ENCODE peak calls at places on chromosomes 12 and 14, in five cellular contexts. U is AG09319; R is bronchial epithelial cell; Y is CD8-positive, alpha-beta T cell; H is cardiac fibroblast. E is an unnamed sample.

GRCh38 chr12:69254046-69254445 is 14.7 kb downstream of the CPSF6 start:
- DNase-seq in U (no peak), R (peak), Y (no peak), H (peak), E (no peak)

GRCh38 chr12:107492393-107493134 is 193.0 kb upstream of the PWP1 start:
- DNase-seq in U (no peak), R (no peak), Y (no peak), H (no peak), E (no peak)

GRCh38 chr14:56814468-56815074 is 4.3 kb upstream of the OTX2 start:
- DNase-seq in U (no peak), R (no peak), Y (no peak), H (no peak), E (no peak)

GRCh38 chr14:75831971-75832370 is 149.8 kb downstream of the TGFB3 start:
- DNase-seq in U (no peak), R (peak), Y (no peak), H (peak), E (no peak)

GRCh38 chr12:64147011-64147671 is 75.0 kb downstream of the KICS2 start:
- DNase-seq in U (no peak), R (no peak), Y (no peak), H (no peak), E (no peak)

GRCh38 chr12:52151859-52152783 is 39.7 kb downstream of the KRT80 start:
- DNase-seq in U (peak), R (peak), Y (peak), H (peak), E (peak)

GRCh38 chr14:61832783-61833182 is 70.6 kb downstream of the SNAPC1 start:
- DNase-seq in U (no peak), R (peak), Y (no peak), H (no peak), E (no peak)

GRCh38 chr14:79016828-79017505 is 846.8 kb downstream of the NRXN3 start:
- DNase-seq in U (peak), R (peak), Y (no peak), H (peak), E (no peak)

GRCh38 chr14:68664225-68664681 is 128.6 kb downstream of the ZFP36L1 start:
- DNase-seq in U (no peak), R (no peak), Y (no peak), H (no peak), E (no peak)

GRCh38 chr12:13371797-13372196 is 175.3 kb downstream of the EMP1 start:
- DNase-seq in U (no peak), R (no peak), Y (no peak), H (no peak), E (no peak)

GRCh38 chr14:96176275-96176674 is 28.4 kb upstream of the BDKRB2 start:
- DNase-seq in U (peak), R (no peak), Y (no peak), H (peak), E (no peak)

GRCh38 chr14:26993541-26993940 is 395.7 kb upstream of the NOVA1 start:
- DNase-seq in U (no peak), R (peak), Y (no peak), H (no peak), E (no peak)

GRCh38 chr14:68955164-68955921 is 23.8 kb downstream of the ACTN1 start:
- DNase-seq in U (no peak), R (no peak), Y (no peak), H (no peak), E (no peak)

GRCh38 chr14:37588956-37589737 is 5.9 kb downstream of the FOXA1 start:
- DNase-seq in U (no peak), R (peak), Y (no peak), H (no peak), E (no peak)

GRCh38 chr14:65054471-65055085 is 47.7 kb downstream of the MAX start:
- DNase-seq in U (no peak), R (no peak), Y (no peak), H (no peak), E (no peak)

GRCh38 chr12:21546721-21547120 is 20.6 kb downstream of the SPX start:
- DNase-seq in U (no peak), R (no peak), Y (no peak), H (peak), E (no peak)

GRCh38 chr14:78835052-78835451 is 664.9 kb downstream of the NRXN3 start:
- DNase-seq in U (no peak), R (no peak), Y (no peak), H (no peak), E (no peak)

GRCh38 chr14:73833024-73833423 is 18.6 kb upstream of the PTGR2 start:
- DNase-seq in U (peak), R (no peak), Y (no peak), H (no peak), E (no peak)

GRCh38 chr14:68727315-68728078 is 65.4 kb downstream of the ZFP36L1 start:
- DNase-seq in U (no peak), R (peak), Y (no peak), H (no peak), E (no peak)

GRCh38 chr14:39668449-39668848 is 236.2 kb upstream of the FBXO33 start:
- DNase-seq in U (no peak), R (peak), Y (no peak), H (no peak), E (no peak)

GRCh38 chr12:118271770-118272417 is 100.8 kb downstream of the TAOK3 start:
- DNase-seq in U (no peak), R (peak), Y (no peak), H (no peak), E (no peak)

GRCh38 chr12:46874642-46875041 is 48.8 kb upstream of the SLC38A4 start:
- DNase-seq in U (no peak), R (no peak), Y (no peak), H (peak), E (no peak)

GRCh38 chr12:114501474-114501807 is 95.5 kb upstream of the TBX5 start:
- DNase-seq in U (no peak), R (no peak), Y (no peak), H (no peak), E (no peak)

GRCh38 chr14:91059576-91060471 is 617 bp downstream of the RPS6KA5 start:
- DNase-seq in U (no peak), R (peak), Y (peak), H (no peak), E (no peak)

GRCh38 chr12:34406228-34406995 is 384.1 kb downstream of the ALG10 start:
- DNase-seq in U (no peak), R (no peak), Y (no peak), H (no peak), E (peak)

GRCh38 chr14:98350213-98350612 is 921.8 kb downstream of the BCL11B start:
- DNase-seq in U (no peak), R (peak), Y (no peak), H (no peak), E (no peak)

GRCh38 chr12:53050426-53051057 is 677 bp downstream of the TNS2 start:
- DNase-seq in U (no peak), R (no peak), Y (no peak), H (no peak), E (peak)

GRCh38 chr14:77838756-77839565 is 39.1 kb downstream of the ADCK1 start:
- DNase-seq in U (no peak), R (no peak), Y (no peak), H (no peak), E (no peak)

GRCh38 chr14:102998393-102998792 is 59.0 kb downstream of the CDC42BPB start:
- DNase-seq in U (no peak), R (no peak), Y (no peak), H (peak), E (no peak)

GRCh38 chr12:124419292-124420040 is 124.6 kb downstream of the RFLNA start:
- DNase-seq in U (no peak), R (no peak), Y (no peak), H (no peak), E (no peak)

GRCh38 chr14:39184628-39185255 is 9.7 kb downstream of the PNN start:
- DNase-seq in U (no peak), R (no peak), Y (no peak), H (no peak), E (no peak)

GRCh38 chr14:57493467-57494181 is at the start of gene CCDC198:
- DNase-seq in U (no peak), R (no peak), Y (no peak), H (no peak), E (no peak)

GRCh38 chr14:101191882-101192660 is 288.5 kb upstream of the RTL1 start:
- DNase-seq in U (no peak), R (no peak), Y (no peak), H (no peak), E (no peak)

GRCh38 chr12:12425616-12426015 is 68.7 kb downstream of the BORCS5 start:
- DNase-seq in U (no peak), R (peak), Y (no peak), H (peak), E (no peak)

GRCh38 chr14:71203306-71203705 is 296.0 kb downstream of the PCNX1 start:
- DNase-seq in U (no peak), R (no peak), Y (no peak), H (no peak), E (no peak)

GRCh38 chr14:81594012-81594411 is 60.4 kb upstream of the SEL1L start:
- DNase-seq in U (no peak), R (peak), Y (no peak), H (no peak), E (peak)

GRCh38 chr12:112314981-112315380 is 67.2 kb downstream of the HECTD4 start:
- DNase-seq in U (no peak), R (no peak), Y (no peak), H (no peak), E (no peak)

GRCh38 chr12:108911915-108912314 is 32.0 kb downstream of the DAO start:
- DNase-seq in U (no peak), R (peak), Y (no peak), H (no peak), E (no peak)

GRCh38 chr14:103391048-103391447 is 5.8 kb downstream of the MARK3 start:
- DNase-seq in U (peak), R (peak), Y (peak), H (peak), E (peak)

GRCh38 chr14:51073751-51074150 is 21.2 kb downstream of the TRIM9 start:
- DNase-seq in U (no peak), R (no peak), Y (no peak), H (no peak), E (no peak)

GRCh38 chr14:51071851-51072250 is 23.1 kb downstream of the TRIM9 start:
- DNase-seq in U (no peak), R (no peak), Y (no peak), H (no peak), E (no peak)

GRCh38 chr14:51070732-51071131 is 24.2 kb downstream of the TRIM9 start:
- DNase-seq in U (no peak), R (no peak), Y (no peak), H (no peak), E (no peak)

GRCh38 chr14:51074986-51075385 is 19.9 kb downstream of the TRIM9 start:
- DNase-seq in U (no peak), R (no peak), Y (no peak), H (no peak), E (no peak)

GRCh38 chr14:51072976-51073375 is 21.9 kb downstream of the TRIM9 start:
- DNase-seq in U (no peak), R (no peak), Y (no peak), H (no peak), E (no peak)
- TF ChIP-seq CTCF in U (no peak), R (no peak), Y (no peak), H (no peak), E (no peak)

GRCh38 chr14:32932302-32932920 is 6.3 kb upstream of the NPAS3 start:
- DNase-seq in U (no peak), R (no peak), Y (no peak), H (no peak), E (no peak)

GRCh38 chr14:32932921-32933622 is 5.6 kb upstream of the NPAS3 start:
- DNase-seq in U (no peak), R (no peak), Y (no peak), H (no peak), E (no peak)

GRCh38 chr14:32934891-32935633 is 3.6 kb upstream of the NPAS3 start:
- DNase-seq in U (no peak), R (no peak), Y (no peak), H (peak), E (no peak)

GRCh38 chr14:32933943-32934890 is 4.5 kb upstream of the NPAS3 start:
- DNase-seq in U (no peak), R (no peak), Y (no peak), H (peak), E (no peak)

GRCh38 chr14:32933623-32933942 is 5.1 kb upstream of the NPAS3 start:
- DNase-seq in U (no peak), R (no peak), Y (no peak), H (peak), E (no peak)
- TF ChIP-seq CTCF in U (no peak), R (peak), Y (no peak), H (peak), E (no peak)

DNA sequence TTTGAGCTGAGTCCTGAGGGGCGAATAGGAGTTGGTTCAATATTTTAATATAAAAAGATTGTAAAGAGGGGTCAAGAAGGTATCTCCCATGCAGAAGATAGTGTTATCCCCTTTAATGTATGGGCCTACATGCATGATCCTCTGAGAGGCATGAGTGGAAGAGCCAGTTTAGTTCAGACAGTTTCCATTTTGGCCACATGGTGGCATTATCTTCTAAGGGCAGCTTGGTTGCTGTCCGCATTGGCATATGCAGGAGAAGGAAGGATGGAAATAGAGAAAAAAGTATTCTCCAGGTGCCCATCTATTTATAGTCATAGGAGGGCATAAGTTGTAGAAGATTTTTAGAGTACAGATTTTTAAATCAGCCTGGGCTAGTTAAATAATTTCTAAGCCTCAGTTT is 5.4 kb downstream of the SAMD4A start:
- DNase-seq in U (no peak), R (peak), Y (no peak), H (peak), E (no peak)
- TF ChIP-seq CTCF in U (peak), R (peak), Y (peak), H (peak), E (no peak)

GRCh38 chr12:49934505-49934904 is 16.0 kb upstream of the AQP2 start:
- DNase-seq in U (no peak), R (no peak), Y (no peak), H (peak), E (no peak)

GRCh38 chr12:49933793-49934192 is 16.7 kb upstream of the AQP2 start:
- DNase-seq in U (no peak), R (no peak), Y (no peak), H (peak), E (no peak)

GRCh38 chr12:49930515-49931288 is 19.8 kb upstream of the AQP2 start:
- DNase-seq in U (peak), R (peak), Y (no peak), H (peak), E (no peak)

GRCh38 chr12:49932023-49932422 is 18.5 kb upstream of the AQP2 start:
- DNase-seq in U (no peak), R (no peak), Y (no peak), H (no peak), E (no peak)

DNA sequence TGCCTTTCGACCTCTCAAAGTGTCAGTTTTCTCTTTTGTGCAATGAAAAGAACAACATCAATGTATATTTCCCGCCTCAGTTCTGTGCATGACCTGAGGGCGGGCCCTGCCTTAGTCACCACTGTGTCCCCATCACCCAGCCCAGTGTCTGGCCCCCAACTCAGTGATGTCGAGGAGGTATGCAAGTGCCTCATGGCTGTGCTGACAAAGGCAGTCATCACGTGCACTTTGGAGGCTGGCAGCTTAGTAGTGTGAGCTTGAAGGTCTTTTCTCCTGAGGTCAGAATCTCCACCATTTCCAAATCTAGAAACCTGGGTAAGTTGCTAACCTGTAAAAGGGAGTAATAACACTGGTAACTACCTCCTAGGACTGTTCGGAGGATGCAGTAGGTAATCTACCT is 17.8 kb upstream of the AQP2 start:
- DNase-seq in U (no peak), R (no peak), Y (no peak), H (no peak), E (no peak)
- TF ChIP-seq CTCF in U (no peak), R (no peak), Y (no peak), H (no peak), E (no peak)

DNA sequence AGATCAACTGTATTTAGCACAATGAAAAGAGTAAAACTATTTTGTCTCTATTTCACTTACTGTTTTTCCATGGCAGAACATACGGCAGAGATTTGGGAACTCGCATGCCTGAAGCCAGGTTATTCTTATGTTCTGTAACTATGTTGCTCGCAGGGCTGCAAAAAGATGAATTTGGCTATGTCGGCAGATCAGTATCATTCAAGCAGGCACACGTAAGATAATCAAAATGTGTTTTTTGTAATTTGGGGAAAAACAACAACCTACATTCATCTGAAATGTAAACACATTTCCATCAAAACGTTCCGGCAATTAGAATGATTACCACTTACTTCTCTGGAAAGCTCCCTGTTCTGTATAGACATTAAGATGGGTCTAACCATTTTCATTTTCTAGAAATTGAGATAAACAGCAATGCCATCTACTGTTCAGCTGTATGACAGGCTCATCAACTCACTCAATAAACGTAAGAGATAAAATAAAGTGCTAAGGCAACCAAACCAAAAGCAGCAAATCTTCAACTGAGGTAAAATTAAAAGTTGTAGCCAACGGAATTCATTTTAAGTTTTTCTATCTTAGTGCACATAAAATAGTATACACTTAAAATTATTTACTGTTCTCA is 13.0 kb downstream of the GTSF1 start:
- DNase-seq in U (no peak), R (no peak), Y (no peak), H (no peak), E (no peak)
- TF ChIP-seq CTCF in U (no peak), R (no peak), Y (no peak), H (no peak), E (no peak)

GRCh38 chr14:97185186-97185585 is 388.0 kb downstream of the VRK1 start:
- DNase-seq in U (no peak), R (peak), Y (peak), H (no peak), E (no peak)
- TF ChIP-seq CTCF in U (peak), R (peak), Y (peak), H (no peak), E (no peak)

GRCh38 chr12:104687823-104688573 is 231.2 kb downstream of the CHST11 start:
- DNase-seq in U (no peak), R (no peak), Y (no peak), H (no peak), E (no peak)

GRCh38 chr12:104682790-104683279 is 226.1 kb downstream of the CHST11 start:
- DNase-seq in U (no peak), R (no peak), Y (peak), H (no peak), E (no peak)

GRCh38 chr12:104683831-104684503 is 227.2 kb downstream of the CHST11 start:
- DNase-seq in U (no peak), R (no peak), Y (no peak), H (no peak), E (no peak)

GRCh38 chr12:104684884-104685283 is 228.1 kb downstream of the CHST11 start:
- DNase-seq in U (peak), R (no peak), Y (no peak), H (no peak), E (no peak)

DNA sequence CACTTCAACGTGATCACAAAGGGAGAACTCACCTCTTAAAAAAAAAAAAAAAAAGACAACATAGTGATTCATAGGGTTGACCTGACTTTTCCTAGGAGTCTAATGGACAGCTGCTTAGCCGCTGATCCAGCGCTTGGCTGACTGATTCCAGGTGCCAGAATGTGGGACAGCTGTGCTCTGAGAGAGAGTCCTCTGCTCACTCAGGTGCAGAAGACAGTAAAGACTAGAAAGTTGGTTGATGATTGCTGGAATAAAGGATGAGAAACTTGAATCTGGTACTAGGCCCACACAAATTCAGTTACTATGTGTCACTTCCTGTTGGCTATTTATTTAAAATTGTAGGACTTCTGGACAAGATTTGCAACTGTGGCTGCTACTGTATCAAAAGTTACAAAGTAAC is 229.4 kb downstream of the CHST11 start:
- DNase-seq in U (no peak), R (peak), Y (no peak), H (peak), E (no peak)
- TF ChIP-seq CTCF in U (no peak), R (no peak), Y (no peak), H (no peak), E (no peak)

DNA sequence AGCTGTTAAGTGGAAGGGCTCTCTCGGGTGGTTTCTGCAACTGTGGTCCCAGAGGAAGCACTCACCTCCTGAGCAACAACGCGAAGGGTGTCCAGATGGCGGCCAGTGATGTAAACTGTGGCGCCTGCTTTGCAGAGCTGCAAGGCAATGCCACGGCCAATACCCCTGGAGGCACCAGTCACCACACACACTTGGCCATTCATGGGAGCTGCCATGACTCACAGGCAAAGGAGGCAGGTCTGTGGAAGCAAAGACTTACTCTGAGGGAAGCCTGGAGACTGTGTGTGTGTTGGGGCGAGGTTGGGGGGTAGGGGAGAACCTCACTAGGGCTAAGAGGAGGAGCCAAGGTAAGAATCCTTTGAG is 707 bp downstream of the DHRS1 start:
- DNase-seq in U (no peak), R (peak), Y (no peak), H (peak), E (no peak)
- TF ChIP-seq CTCF in U (no peak), R (no peak), Y (no peak), H (no peak), E (no peak)

E was measured in tibial nerve.